ENCODE peak calls at places on chromosomes 11 and 22, in six cellular contexts. Y, V, P, J, L and Z are unnamed samples.

GRCh38 chr11:11451501-11452005 is 98.5 kb upstream of the CSNK2A3 start:
- DNase-seq in Y (peak; percentile 53), V (peak; percentile 9), P (peak; percentile 82), J (no peak), L (peak; percentile 56), Z (peak; percentile 24)

GRCh38 chr22:22348127-22348814 is 103.7 kb downstream of the VPREB1 start:
- DNase-seq in Y (no peak), V (peak; percentile 55), P (peak; percentile 45), J (no peak), L (no peak), Z (no peak)

GRCh38 chr22:31944700-31945477 is 554 bp downstream of the YWHAH start:
- DNase-seq in Y (peak; percentile 16), V (peak; percentile 65), P (no peak), J (peak; percentile 82), L (no peak), Z (no peak)

GRCh38 chr11:112453601-112454577 is 193.2 kb upstream of the PLET1 start:
- DNase-seq in Y (peak; percentile 25), V (peak; percentile 57), P (peak; percentile 29), J (peak; percentile 51), L (no peak), Z (peak; percentile 12)

GRCh38 chr11:70152244-70152643 is 50.9 kb upstream of the FADD start:
- DNase-seq in Y (no peak), V (no peak), P (no peak), J (no peak), L (no peak), Z (no peak)

GRCh38 chr11:95877288-95877687 is 46.6 kb downstream of the MTMR2 start:
- DNase-seq in Y (no peak), V (no peak), P (no peak), J (no peak), L (no peak), Z (peak; percentile 100)

GRCh38 chr22:17724678-17725464 is 49.4 kb downstream of the BID start:
- DNase-seq in Y (no peak), V (peak; percentile 30), P (no peak), J (no peak), L (no peak), Z (no peak)

GRCh38 chr11:131195801-131196517 is 174.5 kb upstream of the NTM start:
- DNase-seq in Y (no peak), V (no peak), P (no peak), J (peak; percentile 76), L (no peak), Z (peak; percentile 25)

GRCh38 chr22:21003782-21004181 is 1.9 kb upstream of the THAP7 start:
- DNase-seq in Y (no peak), V (peak; percentile 67), P (no peak), J (no peak), L (no peak), Z (no peak)

GRCh38 chr11:74925281-74925680 is 23.6 kb downstream of the XRRA1 start:
- DNase-seq in Y (no peak), V (no peak), P (no peak), J (no peak), L (no peak), Z (peak; percentile 41)

GRCh38 chr11:116715383-116715782 is 57.4 kb downstream of the BUD13 start:
- DNase-seq in Y (no peak), V (peak; percentile 38), P (no peak), J (no peak), L (no peak), Z (no peak)

GRCh38 chr11:96173906-96174305 is 169.1 kb downstream of the MAML2 start:
- DNase-seq in Y (no peak), V (no peak), P (no peak), J (no peak), L (no peak), Z (no peak)

GRCh38 chr11:10023202-10023601 is 270.8 kb downstream of the SBF2 start:
- DNase-seq in Y (no peak), V (no peak), P (no peak), J (no peak), L (no peak), Z (peak; percentile 39)

GRCh38 chr22:32880906-32881596 is 79.5 kb downstream of the TIMP3 start:
- DNase-seq in Y (no peak), V (peak; percentile 93), P (no peak), J (peak; percentile 89), L (no peak), Z (peak; percentile 73)

GRCh38 chr11:114208371-114208770 is 87.8 kb upstream of the NNMT start:
- DNase-seq in Y (no peak), V (no peak), P (no peak), J (no peak), L (no peak), Z (no peak)
- TF ChIP-seq RFX5 in Y (no peak), V (no peak), P (no peak), J (no peak), L (no peak), Z (no peak)

DNA sequence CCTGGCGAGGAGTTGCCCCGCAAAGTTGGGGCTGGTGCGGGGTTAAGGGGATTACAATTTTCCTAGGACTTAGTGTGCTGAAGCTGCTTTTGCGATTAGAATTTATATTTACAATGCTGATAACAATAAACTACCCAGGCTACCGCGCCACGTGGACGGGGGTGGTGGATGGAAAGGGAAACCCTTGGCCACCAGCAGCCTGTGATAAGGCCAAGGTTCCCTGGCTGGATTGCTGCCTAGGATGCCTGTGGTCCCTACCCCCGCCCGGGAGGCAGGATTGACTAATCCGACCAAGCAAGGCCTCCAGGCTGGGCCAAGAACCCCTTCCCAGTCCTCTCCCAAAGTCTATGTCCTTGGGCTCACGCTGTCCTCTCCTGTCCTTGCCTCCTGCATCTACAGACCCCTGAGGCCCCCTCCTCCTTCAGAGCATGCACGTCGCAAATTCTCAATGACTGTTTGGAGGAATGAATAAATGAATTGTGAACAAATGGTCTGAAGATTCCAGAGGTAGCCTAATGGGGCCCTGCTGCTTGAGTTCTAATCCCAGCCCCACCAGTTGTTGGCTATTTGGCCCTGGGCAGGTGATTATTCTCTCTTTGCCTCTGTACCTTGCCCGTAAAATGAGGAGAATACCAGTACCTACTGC is 7.6 kb upstream of the CHKA start:
- DNase-seq in Y (no peak), V (peak; percentile 76), P (peak; percentile 76), J (peak; percentile 59), L (no peak), Z (peak; percentile 70)
- TF ChIP-seq RFX5 in Y (no peak), V (no peak), P (no peak), J (no peak), L (no peak), Z (no peak)

GRCh38 chr11:120601566-120601965 is 90.0 kb downstream of the GRIK4 start:
- DNase-seq in Y (no peak), V (no peak), P (no peak), J (no peak), L (no peak), Z (peak; percentile 55)
- TF ChIP-seq RFX5 in Y (no peak), V (no peak), P (no peak), J (no peak), L (no peak), Z (no peak)

DNA sequence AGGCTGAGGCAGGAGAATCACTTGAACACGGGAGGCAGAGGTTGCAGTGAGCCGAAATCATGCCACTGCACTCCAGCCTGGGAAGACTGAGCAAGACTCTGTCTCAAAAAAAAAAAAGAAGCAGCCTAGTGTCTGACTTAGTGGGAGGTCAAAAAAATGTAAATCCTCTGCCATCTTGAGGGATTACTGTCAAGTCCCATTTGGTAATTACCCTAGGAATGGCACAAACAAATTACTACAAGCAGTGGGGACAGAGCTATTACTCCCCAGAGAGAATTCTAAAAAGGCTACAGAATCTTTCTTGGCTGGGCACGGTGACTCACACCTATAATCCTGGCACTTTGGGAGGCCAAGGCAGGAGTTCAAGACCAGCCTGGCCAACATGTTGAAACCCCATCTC is 3.8 kb downstream of the SERPING1 start:
- DNase-seq in Y (no peak), V (no peak), P (no peak), J (no peak), L (no peak), Z (no peak)
- TF ChIP-seq RFX5 in Y (no peak), V (no peak), P (no peak), J (no peak), L (no peak), Z (no peak)

GRCh38 chr11:125756050-125756449 is 10.0 kb downstream of the PATE1 start:
- DNase-seq in Y (no peak), V (no peak), P (no peak), J (no peak), L (no peak), Z (no peak)
- TF ChIP-seq RFX5 in Y (no peak), V (no peak), P (no peak), J (no peak), L (no peak), Z (no peak)

DNA sequence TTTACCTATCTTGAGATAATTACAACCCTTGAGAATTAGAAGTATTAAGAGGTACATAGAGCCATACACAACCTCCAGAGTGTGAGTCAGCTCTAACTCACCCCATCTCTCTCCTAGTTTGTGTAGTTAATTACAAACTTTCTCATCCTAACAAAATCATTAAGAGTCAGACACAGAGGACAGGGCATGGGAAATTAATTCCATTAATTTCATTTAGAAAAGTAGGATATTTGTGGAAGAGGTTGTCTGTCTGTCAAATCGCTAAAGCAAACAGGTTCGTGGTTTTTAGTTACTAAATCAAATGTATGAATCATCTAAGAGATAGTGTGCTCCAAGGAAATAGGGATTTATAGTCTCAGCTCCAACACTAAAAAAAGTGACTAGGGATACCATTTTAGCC is 1261.4 kb upstream of the TENM4 start:
- DNase-seq in Y (no peak), V (no peak), P (no peak), J (no peak), L (no peak), Z (no peak)
- TF ChIP-seq RFX5 in Y (no peak), V (no peak), P (no peak), J (no peak), L (no peak), Z (no peak)

GRCh38 chr22:43391306-43391705 is 20.5 kb upstream of the MPPED1 start:
- DNase-seq in Y (no peak), V (no peak), P (peak; percentile 57), J (no peak), L (no peak), Z (no peak)
- TF ChIP-seq RFX5 in Y (no peak), V (no peak), P (no peak), J (no peak), L (no peak), Z (no peak)

GRCh38 chr11:6855971-6856542 is 6.8 kb upstream of the OR10A2 start:
- DNase-seq in Y (no peak), V (peak; percentile 20), P (no peak), J (no peak), L (no peak), Z (peak; percentile 67)
- TF ChIP-seq RFX5 in Y (no peak), V (no peak), P (no peak), J (no peak), L (no peak), Z (no peak)